ENCODE peak calls at places on chromosomes 4 and X, in five cellular contexts. P, Y, N, T and I are unnamed samples.

GRCh38 chr4:5812506-5813229 is 80.2 kb downstream of the CRMP1 start:
- DNase-seq in P (peak; percentile 58), Y (no peak), N (peak; percentile 77), T (peak; percentile 36), I (peak; percentile 80)

GRCh38 chr4:155999743-156000142 is 46.1 kb upstream of the CTSO start:
- DNase-seq in P (no peak), Y (no peak), N (no peak), T (no peak), I (no peak)

GRCh38 chrX:96480081-96480480 is 204.6 kb upstream of the DIAPH2 start:
- DNase-seq in P (no peak), Y (no peak), N (no peak), T (no peak), I (peak; percentile 79)

GRCh38 chrX:84248226-84248625 is 60.2 kb upstream of the RPS6KA6 start:
- DNase-seq in P (no peak), Y (no peak), N (no peak), T (no peak), I (peak; percentile 79)

GRCh38 chr4:24973471-24974251 is 57.1 kb downstream of the LGI2 start:
- DNase-seq in P (no peak), Y (no peak), N (no peak), T (peak; percentile 14), I (peak; percentile 14)

GRCh38 chrX:1466971-1467561 is 14.4 kb upstream of the ASMTL start:
- DNase-seq in P (no peak), Y (no peak), N (no peak), T (no peak), I (no peak)

GRCh38 chr4:122873752-122874151 is 47.1 kb downstream of the FGF2 start:
- DNase-seq in P (no peak), Y (no peak), N (no peak), T (peak; percentile 51), I (peak; percentile 88)

GRCh38 chr4:74189331-74190043 is 31.6 kb downstream of the MTHFD2L start:
- DNase-seq in P (peak; percentile 22), Y (peak; percentile 25), N (peak; percentile 33), T (peak; percentile 32), I (peak; percentile 55)

GRCh38 chr4:97394653-97395052 is 748.6 kb downstream of the STPG2 start:
- DNase-seq in P (no peak), Y (no peak), N (no peak), T (no peak), I (no peak)

GRCh38 chrX:96650023-96650422 is 34.6 kb upstream of the DIAPH2 start:
- DNase-seq in P (no peak), Y (no peak), N (no peak), T (no peak), I (no peak)

GRCh38 chr4:96170198-96170597 is 330.3 kb downstream of the PDHA2 start:
- DNase-seq in P (peak; percentile 14), Y (no peak), N (peak; percentile 20), T (no peak), I (no peak)

GRCh38 chr4:110025057-110025456 is 112.4 kb downstream of the EGF start:
- DNase-seq in P (no peak), Y (no peak), N (no peak), T (no peak), I (no peak)

GRCh38 chr4:140635606-140636005 is 66.8 kb upstream of the UCP1 start:
- DNase-seq in P (no peak), Y (no peak), N (no peak), T (peak; percentile 10), I (no peak)

GRCh38 chr4:29066856-29067255 is 1653.3 kb upstream of the PCDH7 start:
- DNase-seq in P (no peak), Y (no peak), N (no peak), T (no peak), I (peak; percentile 34)

GRCh38 chrX:106201502-106202178 is 33.5 kb downstream of the PWWP3B start:
- DNase-seq in P (no peak), Y (no peak), N (no peak), T (no peak), I (no peak)

GRCh38 chr4:119209077-119209476 is 3.4 kb upstream of the USP53 start:
- DNase-seq in P (no peak), Y (no peak), N (peak; percentile 18), T (peak; percentile 54), I (peak; percentile 96)

GRCh38 chrX:88604433-88605221 is 142.4 kb upstream of the CPXCR1 start:
- DNase-seq in P (no peak), Y (no peak), N (no peak), T (no peak), I (no peak)

GRCh38 chrX:45628041-45628440 is 427.4 kb upstream of the DIPK2B start:
- DNase-seq in P (no peak), Y (no peak), N (no peak), T (no peak), I (peak; percentile 48)

GRCh38 chr4:180789929-180790328 is 1453.3 kb upstream of the TENM3 start:
- DNase-seq in P (no peak), Y (no peak), N (no peak), T (no peak), I (no peak)

GRCh38 chrX:48071064-48071985 is at the start of gene ZNF630:
- DNase-seq in P (peak; percentile 75), Y (peak; percentile 43), N (peak; percentile 39), T (peak; percentile 70), I (peak; percentile 6)

GRCh38 chr4:145935253-145936141 is 3.1 kb downstream of the ZNF827 start:
- DNase-seq in P (peak; percentile 50), Y (peak; percentile 48), N (no peak), T (no peak), I (no peak)

GRCh38 chrX:139078342-139078741 is 366.8 kb upstream of the FGF13 start:
- DNase-seq in P (no peak), Y (no peak), N (no peak), T (no peak), I (no peak)

GRCh38 chrX:103464071-103464773 is 55.1 kb downstream of the RAB40A start:
- DNase-seq in P (peak; percentile 37), Y (no peak), N (peak; percentile 28), T (peak; percentile 49), I (peak; percentile 47)

GRCh38 chr4:110610940-110611785 is 11.7 kb downstream of the PITX2 start:
- DNase-seq in P (no peak), Y (no peak), N (no peak), T (peak; percentile 30), I (no peak)

GRCh38 chr4:68267433-68267944 is 22.0 kb upstream of the TMPRSS11B start:
- DNase-seq in P (no peak), Y (no peak), N (no peak), T (no peak), I (peak; percentile 56)

GRCh38 chr4:184755278-184755677 is 21.4 kb upstream of the CENPU start:
- DNase-seq in P (no peak), Y (no peak), N (no peak), T (no peak), I (peak; percentile 63)

GRCh38 chr4:58665649-58666048 is 1555.5 kb upstream of the IGFBP7 start:
- DNase-seq in P (no peak), Y (no peak), N (no peak), T (no peak), I (no peak)

DNA sequence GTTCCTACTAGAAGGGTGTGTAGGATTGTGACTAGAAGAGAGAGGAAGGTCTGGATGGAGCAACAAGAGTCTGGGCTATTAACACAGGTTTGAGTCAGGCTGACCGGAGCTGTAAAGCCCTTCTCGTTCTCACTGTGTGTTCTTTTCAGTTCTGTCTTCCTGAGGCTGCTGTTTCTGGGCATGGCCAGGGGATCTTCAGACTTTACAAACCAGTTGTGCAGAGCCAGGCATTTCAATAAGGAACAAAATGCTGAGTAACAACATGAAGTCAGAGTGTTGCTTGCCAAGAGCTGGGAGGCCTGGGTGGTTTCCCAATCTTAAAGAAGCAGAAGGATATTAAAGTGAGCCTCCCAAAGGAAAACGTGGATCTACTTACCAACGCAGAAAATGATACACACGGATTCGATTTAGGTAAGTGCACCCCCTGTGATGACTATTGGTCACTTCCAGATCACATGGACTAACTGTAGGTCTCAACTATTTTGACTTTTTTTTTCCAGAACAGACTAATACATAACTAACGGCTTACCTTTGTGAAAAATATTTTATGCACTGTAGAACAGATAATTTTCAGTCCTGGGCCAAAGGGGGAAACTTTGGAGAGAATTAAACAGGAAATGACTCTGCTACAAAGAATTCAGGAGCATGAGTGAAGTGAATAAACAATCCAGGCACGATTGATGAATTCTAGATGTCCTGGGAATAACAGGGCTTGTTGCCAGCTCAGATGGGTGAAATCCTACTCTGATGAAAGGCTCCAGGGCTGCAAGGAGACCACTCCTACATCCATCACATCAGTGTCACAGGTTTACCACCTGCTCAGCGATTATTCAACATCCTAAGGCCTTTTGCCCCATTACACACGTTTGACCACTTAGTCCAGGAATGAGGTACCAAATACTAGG is 94.5 kb downstream of the ANXA3 start:
- DNase-seq in P (no peak), Y (no peak), N (no peak), T (peak; percentile 21), I (peak; percentile 96)
- TF ChIP-seq RCOR1 in P (no peak), Y (no peak), N (no peak), T (no peak), I (no peak)

DNA sequence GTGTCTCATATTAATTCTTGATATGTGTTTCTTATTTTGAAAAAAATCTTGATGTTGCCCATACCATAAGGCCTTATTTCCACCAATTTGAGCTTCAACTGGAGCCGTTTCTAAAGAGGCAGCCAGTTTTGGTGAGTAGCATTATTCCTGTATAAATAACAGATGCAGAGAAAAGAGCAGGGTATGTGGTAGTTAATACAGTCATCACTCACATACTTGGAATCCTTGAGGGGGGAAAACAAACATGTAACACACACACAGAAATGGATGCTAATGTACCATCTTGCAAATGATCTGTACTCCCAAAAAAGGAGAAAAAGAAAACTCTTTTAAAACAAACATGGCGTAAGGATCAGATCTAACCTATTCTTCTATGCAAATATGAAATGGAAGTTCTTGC is 389.7 kb downstream of the GPM6A start:
- DNase-seq in P (no peak), Y (no peak), N (no peak), T (no peak), I (peak; percentile 69)
- TF ChIP-seq RCOR1 in P (no peak), Y (no peak), N (no peak), T (no peak), I (no peak)

DNA sequence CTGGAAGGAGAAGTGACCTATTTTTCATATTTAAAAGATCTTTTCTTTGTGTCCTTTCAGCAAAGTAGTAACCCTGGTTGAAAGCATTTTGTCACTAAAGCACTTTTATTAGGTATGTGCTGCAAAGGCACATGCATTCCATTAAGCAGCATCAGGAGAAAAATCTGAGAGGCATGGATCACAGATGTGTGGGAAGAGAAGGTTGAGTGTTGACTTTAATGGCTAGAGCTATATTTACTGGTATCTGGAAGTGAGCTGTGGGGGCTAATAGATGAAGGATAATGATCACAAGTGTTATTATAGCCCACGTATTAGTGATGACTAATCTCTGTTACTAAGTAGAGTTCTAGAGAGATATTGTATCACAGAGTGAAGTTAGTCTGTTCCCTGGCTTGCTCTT is 1520.7 kb downstream of the ARAP2 start:
- DNase-seq in P (no peak), Y (no peak), N (no peak), T (no peak), I (no peak)
- TF ChIP-seq RCOR1 in P (no peak), Y (no peak), N (no peak), T (no peak), I (no peak)

GRCh38 chrX:41588271-41588670 is 100.5 kb upstream of the GPR34 start:
- DNase-seq in P (peak; percentile 10), Y (no peak), N (peak; percentile 6), T (peak; percentile 2), I (no peak)
- TF ChIP-seq RCOR1 in P (no peak), Y (no peak), N (no peak), T (no peak), I (no peak)

GRCh38 chrX:112784692-112785091 is 55.9 kb downstream of the AMOT start:
- DNase-seq in P (no peak), Y (no peak), N (no peak), T (no peak), I (no peak)
- TF ChIP-seq RCOR1 in P (no peak), Y (no peak), N (no peak), T (no peak), I (no peak)